ENCODE peak calls at places on chromosomes 2 and 18, in nine cellular contexts. N is GM12865; C is stimulated activated CD4-positive, alpha-beta T cell treated with anti-CD3 and anti-CD28 coated beads, Interleukin-2, amount 100 ng/mL, for 48 hours; O is RWPE1; G is HT-29; J is occipital lobe; U is NT2/D1; I is stimulated activated CD8-positive, alpha-beta memory T cell treated with anti-CD3 and anti-CD28 coated beads, Interleukin-7, amount 100 ng/mL, for 24 hours; E is RCC 7860. D is an unnamed sample.

GRCh38 chr18:10526211-10526949 is 553 bp downstream of the NAPG start:
- DNase-seq in U (no peak), N (peak), O (peak), E (no peak), J (peak), I (peak), C (peak), G (peak), D (no peak)

GRCh38 chr2:234495801-234496441 is 960 bp downstream of the ARL4C start:
- DNase-seq in O (no peak), E (peak), U (no peak), I (no peak), G (peak), C (no peak), N (peak), J (peak), D (no peak)

GRCh38 chr2:232984451-232985207 is 28.4 kb downstream of the NGEF start:
- DNase-seq in U (no peak), G (no peak), J (no peak), C (no peak), O (no peak), E (no peak), I (no peak), N (no peak), D (no peak)

GRCh38 chr2:238382381-238382781 is 44.3 kb upstream of the ASB1 start:
- DNase-seq in E (no peak), G (no peak), J (no peak), N (no peak), U (no peak), C (no peak), I (no peak), O (no peak), D (no peak)

GRCh38 chr18:59048378-59048777 is 91.3 kb upstream of the SEC11C start:
- DNase-seq in U (peak), E (no peak), G (no peak), I (no peak), N (no peak), J (no peak), O (no peak), C (no peak), D (no peak)

GRCh38 chr2:233178994-233179847 is 72.3 kb upstream of the ATG16L1 start:
- DNase-seq in N (no peak), J (peak), O (no peak), C (no peak), E (no peak), G (no peak), I (no peak), U (no peak), D (no peak)

GRCh38 chr2:120395221-120395620 is 49.3 kb downstream of the INHBB start:
- DNase-seq in U (no peak), J (no peak), E (no peak), N (no peak), G (no peak), I (no peak), O (no peak), C (no peak), D (peak)

GRCh38 chr2:125313806-125314205 is 1288.7 kb downstream of the CNTNAP5 start:
- DNase-seq in G (peak), C (no peak), I (no peak), E (no peak), J (no peak), O (no peak), U (no peak), N (peak), D (no peak)

GRCh38 chr2:61177727-61178549 is 15.9 kb downstream of the C2orf74 start:
- DNase-seq in J (no peak), N (peak), E (no peak), U (no peak), I (peak), C (peak), O (no peak), G (peak), D (no peak)

GRCh38 chr2:112165296-112165695 is 27.1 kb downstream of the FBLN7 start:
- DNase-seq in E (no peak), C (no peak), O (no peak), I (no peak), J (no peak), G (no peak), U (no peak), N (no peak), D (no peak)

GRCh38 chr2:63488118-63488713 is 100.1 kb downstream of the WDPCP start:
- DNase-seq in G (peak), U (peak), C (no peak), J (no peak), E (no peak), O (peak), I (no peak), N (peak), D (no peak)

GRCh38 chr2:134401081-134401497 is 147.2 kb downstream of the MGAT5 start:
- DNase-seq in I (no peak), E (no peak), U (no peak), J (no peak), G (no peak), C (no peak), N (no peak), O (no peak), D (no peak)

GRCh38 chr2:70214958-70215357 is 24.1 kb upstream of the C2orf42 start:
- DNase-seq in U (no peak), I (no peak), N (no peak), O (no peak), E (no peak), G (no peak), J (no peak), C (no peak), D (no peak)

GRCh38 chr2:53793821-53794220 is 7.0 kb downstream of the ERLEC1 start:
- DNase-seq in U (no peak), N (no peak), G (no peak), O (no peak), C (no peak), I (no peak), J (no peak), E (no peak), D (no peak)

GRCh38 chr2:157938556-157938955 is 62.4 kb upstream of the ACVR1 start:
- DNase-seq in I (no peak), N (no peak), E (no peak), J (no peak), C (no peak), O (no peak), G (no peak), U (no peak), D (no peak)

GRCh38 chr2:187982668-187983067 is 309.0 kb upstream of the GULP1 start:
- DNase-seq in G (no peak), C (no peak), N (peak), I (no peak), O (no peak), E (peak), U (no peak), J (no peak), D (no peak)

GRCh38 chr2:136572335-136572734 is 193.0 kb upstream of the THSD7B start:
- DNase-seq in G (no peak), U (no peak), J (peak), I (no peak), N (no peak), O (no peak), E (no peak), C (no peak), D (no peak)

GRCh38 chr2:126963390-126963789 is 64.7 kb downstream of the TEX51 start:
- DNase-seq in U (no peak), G (no peak), N (no peak), C (no peak), E (no peak), O (no peak), I (no peak), J (no peak), D (no peak)

GRCh38 chr2:212686285-212686895 is 147.8 kb upstream of the ERBB4 start:
- DNase-seq in O (peak), E (peak), N (peak), G (peak), I (peak), U (peak), J (peak), C (peak), D (peak)

GRCh38 chr2:171432969-171433762 is 624 bp downstream of the METTL8 start:
- DNase-seq in G (peak), C (peak), N (peak), U (peak), O (peak), J (no peak), E (peak), I (peak), D (no peak)

GRCh38 chr18:54129448-54130134 is 94.9 kb downstream of the MBD2 start:
- DNase-seq in E (no peak), U (no peak), I (no peak), N (peak), C (no peak), G (no peak), O (no peak), J (no peak), D (no peak)

GRCh38 chr2:179805001-179805400 is 56.4 kb downstream of the ZNF385B start:
- DNase-seq in I (no peak), G (no peak), J (no peak), C (no peak), O (no peak), E (no peak), U (no peak), N (no peak), D (no peak)

GRCh38 chr18:46596119-46596518 is 60.9 kb downstream of the LOXHD1 start:
- DNase-seq in C (no peak), O (no peak), G (no peak), J (no peak), N (peak), U (no peak), I (no peak), E (no peak), D (no peak)

GRCh38 chr2:174142290-174142689 is 106.0 kb downstream of the OLA1 start:
- DNase-seq in C (no peak), U (no peak), E (no peak), J (no peak), I (no peak), N (no peak), G (no peak), O (no peak), D (no peak)

GRCh38 chr2:238985931-238986446 is 138.1 kb downstream of the TWIST2 start:
- DNase-seq in N (no peak), J (no peak), E (no peak), C (no peak), I (no peak), G (no peak), U (no peak), O (no peak), D (peak)

GRCh38 chr18:33201509-33201926 is 239.0 kb downstream of the CCDC178 start:
- DNase-seq in N (peak), O (no peak), I (no peak), C (no peak), E (no peak), J (no peak), G (peak), U (peak), D (peak)

GRCh38 chr2:186919272-186919671 is 70.3 kb upstream of the ZSWIM2 start:
- DNase-seq in U (no peak), C (no peak), I (no peak), G (peak), O (peak), E (peak), N (no peak), J (no peak), D (no peak)

GRCh38 chr2:174878537-174879147 is 114.4 kb upstream of the CHRNA1 start:
- DNase-seq in E (no peak), J (no peak), G (no peak), I (no peak), O (peak), C (no peak), U (no peak), N (peak), D (no peak)

GRCh38 chr18:36572135-36572856 is 256.5 kb downstream of the TPGS2 start:
- DNase-seq in I (no peak), C (no peak), U (no peak), O (peak), J (no peak), N (peak), E (peak), G (peak), D (no peak)

GRCh38 chr2:208077286-208077685 is 47.0 kb downstream of the CRYGD start:
- DNase-seq in J (no peak), G (no peak), C (no peak), U (no peak), E (no peak), N (no peak), O (no peak), I (no peak), D (no peak)

GRCh38 chr2:38125830-38126229 is 49.9 kb upstream of the CYP1B1 start:
- DNase-seq in C (no peak), N (no peak), E (no peak), J (no peak), O (no peak), G (no peak), I (no peak), U (no peak), D (no peak)

GRCh38 chr2:110660558-110660957 is 17.3 kb downstream of the BUB1 start:
- DNase-seq in G (no peak), N (no peak), O (no peak), U (no peak), J (no peak), C (no peak), I (no peak), E (no peak), D (no peak)

GRCh38 chr2:175203621-175204496 is 22.3 kb upstream of the ATP5MC3 start:
- DNase-seq in N (peak), U (peak), O (peak), C (peak), J (peak), G (peak), E (peak), I (no peak), D (peak)

GRCh38 chr2:10770956-10771750 is 41.4 kb downstream of the PDIA6 start:
- DNase-seq in I (no peak), N (no peak), G (no peak), U (no peak), J (no peak), O (no peak), E (no peak), C (no peak), D (no peak)

GRCh38 chr2:177972782-177973181 is 99.8 kb downstream of the PDE11A start:
- DNase-seq in O (no peak), C (no peak), N (no peak), U (peak), I (no peak), E (no peak), G (no peak), J (no peak), D (peak)